ENCODE peak calls at places on chromosomes 5 and 9, in four cellular contexts. D is tibial nerve, O is adrenal gland, W is suprapubic skin. Z is an unnamed sample.

GRCh38 chr5:173944512-173944911 is 44.5 kb upstream of the C5orf47 start:
- DNase-seq in W (no peak), D (no peak), O (no peak), Z (no peak)

GRCh38 chr9:127293767-127294166 is 29.2 kb downstream of the GARNL3 start:
- DNase-seq in O (no peak), W (no peak), D (no peak), Z (no peak)

GRCh38 chr5:120447706-120448239 is 16.3 kb upstream of the PRR16 start:
- DNase-seq in D (no peak), O (no peak), W (no peak), Z (no peak)

GRCh38 chr5:128441165-128441564 is 96.9 kb downstream of the FBN2 start:
- DNase-seq in W (no peak), O (no peak), D (no peak), Z (no peak)

GRCh38 chr5:128252794-128253193 is 169.2 kb downstream of the SLC12A2 start:
- DNase-seq in O (no peak), D (no peak), W (no peak), Z (no peak)

GRCh38 chr5:88889165-88890069 is 6.4 kb upstream of the MEF2C start:
- DNase-seq in W (peak), O (peak), D (peak), Z (peak)

GRCh38 chr9:130986311-130986940 is 22.5 kb upstream of the LAMC3 start:
- DNase-seq in W (no peak), O (no peak), D (no peak), Z (no peak)

GRCh38 chr9:75788006-75788634 is 102.4 kb upstream of the PCSK5 start:
- DNase-seq in O (no peak), D (no peak), W (no peak), Z (no peak)

GRCh38 chr9:78358329-78359051 is 61.6 kb downstream of the PSAT1 start:
- DNase-seq in W (no peak), O (no peak), D (no peak), Z (no peak)

GRCh38 chr9:91117959-91118651 is 243.6 kb downstream of the AUH start:
- DNase-seq in W (peak), D (peak), O (peak), Z (peak)

GRCh38 chr5:93070938-93071337 is 510.1 kb downstream of the NR2F1-AS1 start:
- DNase-seq in O (no peak), W (no peak), D (no peak), Z (no peak)

GRCh38 chr9:75880556-75880955 is 9.9 kb upstream of the PCSK5 start:
- DNase-seq in O (no peak), D (no peak), W (no peak), Z (no peak)

GRCh38 chr5:6452622-6453504 is 4.2 kb downstream of the UBE2QL1 start:
- DNase-seq in D (no peak), W (no peak), O (no peak), Z (no peak)

GRCh38 chr5:140227046-140227445 is 52.1 kb downstream of the CYSTM1 start:
- DNase-seq in W (no peak), D (no peak), O (no peak), Z (no peak)

GRCh38 chr5:14463629-14464028 is 118.0 kb upstream of the OTULINL start:
- DNase-seq in D (no peak), O (no peak), W (no peak), Z (peak)

GRCh38 chr5:59615272-59615671 is 278.3 kb downstream of the PDE4D start:
- DNase-seq in D (no peak), O (no peak), W (no peak), Z (no peak)

GRCh38 chr5:172715931-172716682 is 54.9 kb downstream of the DUSP1 start:
- DNase-seq in W (no peak), D (no peak), O (no peak), Z (no peak)

GRCh38 chr5:62460578-62460983 is 48.0 kb downstream of the IPO11 start:
- DNase-seq in D (no peak), W (no peak), O (no peak), Z (no peak)

GRCh38 chr9:14037331-14037730 is 276.6 kb downstream of the NFIB start:
- DNase-seq in W (no peak), D (no peak), O (no peak), Z (no peak)

GRCh38 chr9:113380869-113381378 is 4.1 kb upstream of the HDHD3 start:
- DNase-seq in W (no peak), O (no peak), D (no peak), Z (no peak)

GRCh38 chr5:159582756-159583523 is 252.7 kb upstream of the IL12B start:
- DNase-seq in O (no peak), W (no peak), D (no peak), Z (no peak)

GRCh38 chr5:154237376-154237743 is 46.8 kb downstream of the GALNT10 start:
- DNase-seq in O (no peak), W (no peak), D (no peak), Z (no peak)
- TF ChIP-seq POLR2A in O (no peak), W (no peak), D (no peak), Z (no peak)

GRCh38 chr9:112174965-112175795 is at the start of gene SUSD1:
- DNase-seq in D (no peak), O (peak), W (peak), Z (no peak)
- TF ChIP-seq CTCF in D (no peak), O (no peak), W (no peak), Z (no peak)

DNA sequence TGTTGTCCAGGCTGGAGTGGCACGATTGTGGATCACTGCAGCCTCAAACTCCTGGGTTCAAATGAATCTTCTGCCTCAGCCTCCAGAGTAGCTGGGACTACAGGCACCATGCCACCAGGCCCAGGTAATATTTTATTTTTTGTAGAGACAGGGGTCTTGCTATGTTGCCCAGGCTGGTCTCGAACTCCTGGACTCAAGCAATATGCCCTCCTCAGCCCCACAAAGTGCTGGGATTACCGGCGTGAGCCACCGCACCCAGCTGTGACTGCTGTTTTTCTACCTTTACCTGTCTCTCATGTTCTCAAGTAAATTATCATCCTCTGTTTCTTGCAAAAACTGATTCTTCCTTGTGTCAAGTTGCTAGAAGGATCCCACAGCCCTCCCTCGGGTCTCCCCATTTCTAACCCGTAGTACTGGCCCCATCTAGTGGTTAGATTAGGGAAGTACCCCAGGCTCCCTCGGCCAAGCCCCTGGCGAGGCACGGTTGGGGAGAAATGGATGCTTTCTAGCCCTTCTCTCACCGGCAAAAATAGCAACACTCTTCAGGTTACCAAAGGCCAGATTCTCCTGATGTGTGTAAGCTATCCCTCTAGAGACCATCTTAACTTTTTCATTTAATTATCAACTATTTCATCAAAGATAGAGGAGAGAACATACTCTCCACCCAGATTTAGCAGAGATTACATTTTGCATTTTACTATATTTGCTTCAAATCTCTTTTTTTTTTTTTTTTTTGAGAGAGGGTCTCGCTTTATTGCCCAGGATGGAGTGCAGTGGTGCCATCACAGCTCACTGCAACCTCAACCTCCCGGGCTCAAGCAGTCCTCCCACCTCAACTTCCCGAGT is 19.2 kb upstream of the TOR1B start:
- DNase-seq in W (peak), O (peak), D (peak), Z (peak)
- TF ChIP-seq POLR2A in W (no peak), O (no peak), D (no peak), Z (no peak)

DNA sequence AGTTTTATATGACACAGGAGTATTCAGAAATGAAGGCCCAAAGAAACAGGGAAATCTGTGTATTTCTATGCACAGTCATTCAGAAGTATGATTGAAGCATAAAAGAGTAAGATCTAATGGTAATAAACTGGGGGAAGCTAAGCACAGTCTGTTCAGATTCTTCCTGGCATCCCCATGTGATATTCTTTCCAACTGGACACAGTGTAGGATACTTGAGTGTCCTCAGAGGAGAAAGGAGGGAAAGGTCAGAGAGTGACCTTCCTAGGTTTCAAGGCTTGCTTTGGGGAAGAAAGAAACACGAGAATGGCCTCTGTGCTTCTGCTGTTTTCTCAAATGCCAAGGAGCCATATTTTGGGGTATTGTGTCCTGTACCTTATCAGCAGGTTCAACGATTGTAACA is 1798.4 kb upstream of the WWC1 start:
- DNase-seq in W (no peak), D (no peak), O (no peak), Z (no peak)
- TF ChIP-seq CTCF in W (no peak), D (no peak), O (no peak), Z (no peak)

GRCh38 chr9:6007770-6008168 is 7.7 kb downstream of the RANBP6 start:
- DNase-seq in O (peak), D (peak), W (peak), Z (peak)
- TF ChIP-seq POLR2A in O (no peak), D (no peak), W (no peak), Z (no peak)

GRCh38 chr9:76911971-76912370 is 6.1 kb upstream of the PRUNE2 start:
- DNase-seq in O (no peak), W (no peak), D (no peak), Z (no peak)

GRCh38 chr9:76913467-76913866 is 7.6 kb upstream of the PRUNE2 start:
- DNase-seq in D (no peak), W (no peak), O (no peak), Z (no peak)

GRCh38 chr9:76905984-76906861 is at the start of gene PRUNE2:
- DNase-seq in W (peak), D (no peak), O (peak), Z (no peak)

GRCh38 chr9:76912631-76913275 is 6.8 kb upstream of the PRUNE2 start:
- DNase-seq in W (no peak), D (no peak), O (peak), Z (no peak)

DNA sequence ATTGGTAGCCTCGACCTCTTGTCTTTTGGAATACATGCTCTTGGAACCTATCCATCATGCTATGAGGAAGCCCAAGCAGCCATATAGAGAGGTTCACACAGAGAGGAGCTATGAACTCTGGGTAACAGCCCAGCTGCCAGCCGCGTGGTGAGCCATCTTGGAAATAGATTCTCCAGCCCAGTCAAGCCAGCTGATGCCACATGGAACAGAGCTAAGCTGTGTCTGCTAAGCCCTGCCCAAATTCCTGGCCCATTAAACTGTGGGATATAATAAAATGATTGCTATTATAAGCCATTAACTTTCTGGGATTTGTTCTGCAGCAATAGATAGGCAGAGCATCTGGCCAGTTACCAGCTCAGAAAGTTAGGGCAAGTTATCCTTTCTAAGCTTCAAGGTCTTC is 4.9 kb upstream of the PRUNE2 start:
- DNase-seq in O (no peak), D (no peak), W (no peak), Z (no peak)
- TF ChIP-seq CTCF in O (no peak), D (no peak), W (no peak), Z (no peak)

GRCh38 chr5:114393159-114393558 is 31.3 kb downstream of the KCNN2 start:
- DNase-seq in D (no peak), O (no peak), W (no peak), Z (no peak)
- TF ChIP-seq POLR2A in D (no peak), O (no peak), W (no peak), Z (no peak)

GRCh38 chr9:98085058-98085457 is 28.5 kb downstream of the NANS start:
- DNase-seq in O (no peak), D (no peak), W (peak), Z (no peak)

GRCh38 chr9:98084396-98084795 is 27.9 kb downstream of the NANS start:
- DNase-seq in D (no peak), W (peak), O (no peak), Z (no peak)

GRCh38 chr9:98085955-98086354 is 29.4 kb downstream of the NANS start:
- DNase-seq in D (no peak), O (no peak), W (peak), Z (no peak)

GRCh38 chr9:98086461-98086860 is 29.9 kb downstream of the NANS start:
- DNase-seq in D (no peak), W (peak), O (no peak), Z (peak)

DNA sequence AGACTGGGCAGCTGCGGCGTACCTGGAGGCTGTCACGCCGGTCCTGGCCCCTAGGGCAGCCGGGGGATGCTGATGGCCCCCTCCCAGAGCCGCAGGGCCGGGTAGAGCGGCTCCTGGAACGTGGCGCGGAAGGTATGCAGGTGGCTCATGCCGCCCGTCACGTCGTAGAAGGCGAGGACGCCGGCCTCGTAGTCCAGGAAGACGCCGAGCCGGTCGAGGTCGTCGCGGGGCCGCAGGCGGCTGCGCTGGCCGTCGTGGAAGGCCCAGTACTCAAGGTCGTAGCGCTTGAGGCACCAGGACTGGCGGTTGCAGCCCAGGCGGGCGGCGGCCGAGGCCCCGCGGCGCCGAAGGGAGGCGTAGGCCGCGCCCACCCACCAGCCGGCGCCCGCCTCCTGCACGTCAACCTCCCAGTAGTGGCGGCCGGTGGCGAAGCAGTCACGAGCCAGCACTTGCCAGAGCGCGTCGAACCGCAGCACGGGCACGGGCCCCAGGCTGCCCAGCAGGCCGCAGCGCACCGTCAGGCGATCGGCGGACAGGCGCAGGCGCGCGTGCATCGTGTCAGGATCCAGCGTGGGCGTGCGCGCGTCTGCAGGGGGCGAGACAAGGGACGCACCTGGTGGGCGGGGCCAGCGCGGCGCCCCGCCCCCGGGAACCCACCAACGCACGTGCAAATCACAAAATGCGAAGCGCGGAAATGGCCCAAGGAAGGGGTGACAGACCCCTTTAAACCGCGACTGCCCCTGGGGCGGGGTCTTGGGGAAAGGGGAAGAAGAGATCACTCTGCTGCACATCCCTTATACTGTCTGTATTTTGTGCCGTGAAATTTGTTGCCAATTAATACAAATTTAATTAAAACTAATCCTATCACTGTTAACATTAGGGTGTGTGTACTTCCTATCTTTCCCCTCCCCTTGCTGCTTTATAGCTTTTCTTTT is 31.2 kb downstream of the NANS start:
- DNase-seq in O (peak), W (peak), D (no peak), Z (peak)
- TF ChIP-seq CTCF in O (no peak), W (no peak), D (no peak), Z (no peak)